ENCODE peak calls at places on chromosomes 3 and 15, in six cellular contexts. V is choroid plexus epithelial cell, F is heart right ventricle, K is psoas muscle, M is mucosa of descending colon, B is AG04449. R is an unnamed sample.

GRCh38 chr15:45384700-45385099 is 6.4 kb upstream of the GATM start:
- DNase-seq in V (no peak), F (no peak), K (no peak), M (no peak), B (no peak), R (no peak)

GRCh38 chr15:90553248-90553745 is 23.6 kb downstream of the CRTC3 start:
- DNase-seq in V (peak; percentile 78), F (no peak), K (no peak), M (no peak), B (peak; percentile 75), R (peak; percentile 91)

GRCh38 chr15:42549052-42549491 is 434 bp downstream of the HAUS2 start:
- DNase-seq in V (peak; percentile 33), F (peak; percentile 6), K (no peak), M (no peak), B (no peak), R (peak; percentile 42)

GRCh38 chr3:29005862-29006261 is 275.0 kb upstream of the RBMS3 start:
- DNase-seq in V (no peak), F (no peak), K (no peak), M (no peak), B (no peak), R (no peak)

GRCh38 chr3:196537319-196537984 is 22.3 kb upstream of the SMCO1 start:
- DNase-seq in V (peak; percentile 23), F (no peak), K (peak; percentile 27), M (peak; percentile 37), B (no peak), R (peak; percentile 68)

GRCh38 chr3:191051037-191051436 is 148.0 kb upstream of the OSTN start:
- DNase-seq in V (peak; percentile 56), F (no peak), K (no peak), M (no peak), B (no peak), R (peak; percentile 50)

GRCh38 chr3:37144806-37145205 is 29.6 kb downstream of the LRRFIP2 start:
- DNase-seq in V (no peak), F (no peak), K (no peak), M (no peak), B (no peak), R (peak; percentile 20)

GRCh38 chr15:37056894-37057205 is 43.5 kb downstream of the MEIS2 start:
- DNase-seq in V (no peak), F (no peak), K (no peak), M (no peak), B (no peak), R (peak; percentile 24)

GRCh38 chr3:45683417-45684326 is 5.5 kb upstream of the SACM1L start:
- DNase-seq in V (no peak), F (no peak), K (no peak), M (no peak), B (no peak), R (no peak)

GRCh38 chr15:92184142-92184541 is 209.5 kb upstream of the ST8SIA2 start:
- DNase-seq in V (no peak), F (no peak), K (no peak), M (no peak), B (no peak), R (no peak)

GRCh38 chr3:99781761-99782160 is 35.9 kb upstream of the CMSS1 start:
- DNase-seq in V (no peak), F (no peak), K (no peak), M (no peak), B (no peak), R (no peak)

GRCh38 chr3:170418422-170419300 is at the start of gene CLDN11:
- DNase-seq in V (peak; percentile 71), F (peak; percentile 10), K (peak; percentile 53), M (no peak), B (no peak), R (peak; percentile 55)

GRCh38 chr15:44193651-44194396 is 1.2 kb downstream of the FRMD5 start:
- DNase-seq in V (peak; percentile 51), F (no peak), K (no peak), M (no peak), B (no peak), R (peak; percentile 51)

GRCh38 chr3:119098620-119099222 is 47.2 kb upstream of the TEX55 start:
- DNase-seq in V (peak; percentile 65), F (peak; percentile 19), K (no peak), M (no peak), B (peak; percentile 2), R (peak; percentile 49)

GRCh38 chr15:96342611-96343528 is 12.4 kb downstream of the NR2F2 start:
- DNase-seq in V (peak; percentile 55), F (no peak), K (no peak), M (no peak), B (no peak), R (peak; percentile 63)

GRCh38 chr3:153284282-153284938 is 122.4 kb downstream of the RAP2B start:
- DNase-seq in V (peak; percentile 96), F (peak; percentile 56), K (peak; percentile 42), M (no peak), B (peak; percentile 72), R (peak; percentile 90)

GRCh38 chr15:72227192-72227586 is 3.8 kb downstream of the PKM start:
- DNase-seq in V (peak; percentile 78), F (no peak), K (peak; percentile 47), M (no peak), B (no peak), R (peak; percentile 83)
- H3K4me3 ChIP-seq in V (peak overlapping the region; percentile 20), F (no peak overlapping the region), K (peak overlapping the region; percentile 99), M (no peak overlapping the region), B (peak overlapping the region; percentile 59), R (peak overlapping the region; percentile 75)

GRCh38 chr3:120684896-120685295 is 2.9 kb upstream of the HGD start:
- DNase-seq in V (no peak), F (no peak), K (no peak), M (no peak), B (no peak), R (peak; percentile 37)
- H3K4me3 ChIP-seq in V (no peak overlapping the region), F (no peak overlapping the region), K (no peak overlapping the region), M (no peak overlapping the region), B (no peak overlapping the region), R (no peak overlapping the region)

GRCh38 chr3:12559520-12559919 is 2.6 kb downstream of the MKRN2 start:
- DNase-seq in V (no peak), F (no peak), K (no peak), M (no peak), B (no peak), R (no peak)

GRCh38 chr3:12556723-12557471 is at the start of gene MKRN2:
- DNase-seq in V (peak; percentile 80), F (peak; percentile 84), K (peak; percentile 87), M (peak; percentile 96), B (peak; percentile 16), R (peak; percentile 85)

GRCh38 chr3:12557472-12558105 is 702 bp downstream of the MKRN2 start:
- DNase-seq in V (peak; percentile 71), F (no peak), K (no peak), M (no peak), B (no peak), R (peak; percentile 48)

GRCh38 chr3:12560505-12561188 is 3.8 kb downstream of the MKRN2 start:
- DNase-seq in V (no peak), F (no peak), K (no peak), M (no peak), B (no peak), R (no peak)

GRCh38 chr3:12558706-12559105 is 1.8 kb downstream of the MKRN2 start:
- DNase-seq in V (no peak), F (no peak), K (no peak), M (no peak), B (no peak), R (no peak)
- H3K4me3 ChIP-seq in V (no peak overlapping the region), F (peak overlapping the region; percentile 86), K (peak overlapping the region; percentile 92), M (no peak overlapping the region), B (no peak overlapping the region), R (no peak overlapping the region)

GRCh38 chr3:39038165-39038564 is 13.6 kb downstream of the SCN11A start:
- DNase-seq in V (peak; percentile 82), F (no peak), K (no peak), M (no peak), B (peak; percentile 84), R (peak; percentile 59)
- H3K4me3 ChIP-seq in V (no peak overlapping the region), F (no peak overlapping the region), K (no peak overlapping the region), M (no peak overlapping the region), B (no peak overlapping the region), R (no peak overlapping the region)

DNA sequence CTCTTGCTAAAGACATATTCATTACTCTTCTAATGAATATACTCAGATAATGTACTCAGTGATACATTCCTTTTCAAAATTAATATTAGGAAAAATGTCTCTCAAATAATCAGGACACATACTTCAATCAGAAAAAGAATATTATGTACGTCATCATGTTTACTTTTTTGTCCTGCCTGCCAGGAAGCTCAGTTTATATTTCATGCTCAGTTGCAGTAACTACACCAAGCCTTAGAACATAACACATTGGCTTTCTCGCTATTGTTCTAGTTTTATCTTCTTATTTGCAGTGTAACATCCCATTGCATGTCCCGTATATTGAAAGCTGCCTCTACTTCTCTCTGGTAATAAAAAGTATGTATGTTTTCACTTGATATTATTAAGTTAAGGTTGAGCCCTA is 181.5 kb upstream of the LPP start:
- DNase-seq in V (no peak), F (no peak), K (no peak), M (no peak), B (no peak), R (no peak)
- H3K4me3 ChIP-seq in V (no peak overlapping the region), F (no peak overlapping the region), K (no peak overlapping the region), M (no peak overlapping the region), B (no peak overlapping the region), R (no peak overlapping the region)

GRCh38 chr15:28909958-28910500 is 24.3 kb downstream of the APBA2 start:
- DNase-seq in V (no peak), F (no peak), K (no peak), M (no peak), B (no peak), R (no peak)

GRCh38 chr15:28912422-28912821 is 26.6 kb downstream of the APBA2 start:
- DNase-seq in V (peak; percentile 37), F (no peak), K (no peak), M (no peak), B (no peak), R (peak; percentile 5)

GRCh38 chr15:28914046-28914445 is 28.3 kb downstream of the APBA2 start:
- DNase-seq in V (no peak), F (no peak), K (no peak), M (no peak), B (no peak), R (no peak)

GRCh38 chr15:28913171-28913765 is 27.5 kb downstream of the APBA2 start:
- DNase-seq in V (peak; percentile 13), F (no peak), K (no peak), M (no peak), B (no peak), R (no peak)

DNA sequence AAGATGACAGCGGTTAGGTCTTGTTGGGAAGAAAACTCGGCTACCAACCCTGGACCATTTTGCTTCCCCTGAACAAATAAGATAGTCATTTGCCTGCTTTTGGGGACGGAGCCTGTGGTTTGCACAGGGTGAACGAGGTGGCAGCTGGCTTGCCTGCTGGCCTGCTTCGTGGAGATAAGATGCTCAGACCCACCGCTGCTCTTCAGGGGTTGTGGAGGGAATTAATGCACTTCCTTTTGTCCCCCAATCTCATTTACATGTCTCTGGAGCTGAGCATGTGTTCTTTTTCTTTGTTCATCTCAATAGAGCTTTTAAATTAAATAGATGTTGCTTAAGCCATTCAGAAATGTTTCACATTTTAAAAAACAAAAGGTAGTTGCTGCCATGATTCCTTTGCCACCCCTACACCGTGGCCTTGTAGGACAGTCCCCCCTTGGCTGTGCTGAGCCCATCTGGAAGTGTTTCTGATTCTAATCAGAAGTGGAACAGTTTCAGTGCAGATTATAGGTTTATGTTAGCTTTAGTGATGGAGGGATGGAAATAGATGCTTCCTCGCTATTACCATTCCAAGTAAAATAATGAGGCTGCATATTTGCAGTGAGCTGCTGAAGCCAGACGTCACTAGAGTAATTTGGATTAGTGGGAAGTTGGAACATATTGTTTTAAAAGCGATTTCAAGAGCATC is 25.7 kb downstream of the APBA2 start:
- DNase-seq in V (no peak), F (no peak), K (no peak), M (no peak), B (no peak), R (no peak)
- H3K4me3 ChIP-seq in V (no peak overlapping the region), F (no peak overlapping the region), K (no peak overlapping the region), M (no peak overlapping the region), B (no peak overlapping the region), R (no peak overlapping the region)

GRCh38 chr15:94080989-94081605 is 150.3 kb upstream of the MCTP2 start:
- DNase-seq in V (no peak), F (no peak), K (no peak), M (no peak), B (no peak), R (no peak)
- H3K4me3 ChIP-seq in V (no peak overlapping the region), F (no peak overlapping the region), K (no peak overlapping the region), M (no peak overlapping the region), B (no peak overlapping the region), R (no peak overlapping the region)